ENCODE peak calls at places on chromosomes 7 and 10, in four cellular contexts. One of them, this sample, is unnamed.

GRCh38 chr7:117673367-117673766 is 193.5 kb downstream of the CFTR start:
- DNase-seq in HepG2: no peak
- DNase-seq in K562: no peak
- DNase-seq in WTC11: peak
- DNase-seq in this sample: no peak

GRCh38 chr7:1349351-1349761 is 109.9 kb downstream of the MICALL2 start:
- DNase-seq in WTC11: no peak
- DNase-seq in HepG2: no peak
- DNase-seq in K562: no peak
- DNase-seq in this sample: no peak

GRCh38 chr10:44854693-44855350 is 56.3 kb upstream of the TMEM72 start:
- DNase-seq in K562: no peak
- DNase-seq in HepG2: no peak
- DNase-seq in WTC11: no peak
- DNase-seq in this sample: no peak

GRCh38 chr10:77350134-77350533 is 287.5 kb downstream of the KCNMA1 start:
- DNase-seq in K562: no peak
- DNase-seq in HepG2: no peak
- DNase-seq in WTC11: no peak
- DNase-seq in this sample: no peak

GRCh38 chr10:4183761-4184261 is 398.8 kb upstream of the KLF6 start:
- DNase-seq in K562: no peak
- DNase-seq in HepG2: no peak
- DNase-seq in WTC11: no peak
- DNase-seq in this sample: no peak

GRCh38 chr10:53256623-53257022 is 484.0 kb upstream of the MBL2 start:
- DNase-seq in WTC11: no peak
- DNase-seq in HepG2: peak
- DNase-seq in K562: no peak
- DNase-seq in this sample: no peak

GRCh38 chr7:19776981-19777380 is 3.6 kb upstream of the TMEM196 start:
- DNase-seq in WTC11: no peak
- DNase-seq in K562: no peak
- DNase-seq in HepG2: no peak
- DNase-seq in this sample: no peak

GRCh38 chr10:117165557-117166419 is 27.7 kb upstream of the VAX1 start:
- DNase-seq in K562: peak
- DNase-seq in HepG2: no peak
- DNase-seq in WTC11: peak
- DNase-seq in this sample: no peak

GRCh38 chr7:117780832-117781231 is 92.4 kb downstream of the CTTNBP2 start:
- DNase-seq in WTC11: no peak
- DNase-seq in K562: no peak
- DNase-seq in HepG2: no peak
- DNase-seq in this sample: peak

GRCh38 chr10:128046934-128047251 is 79.3 kb downstream of the MKI67 start:
- DNase-seq in WTC11: no peak
- DNase-seq in HepG2: no peak
- DNase-seq in K562: no peak
- DNase-seq in this sample: no peak

GRCh38 chr7:28996836-28997235 is 38.7 kb upstream of the TRIL start:
- DNase-seq in K562: no peak
- DNase-seq in HepG2: no peak
- DNase-seq in WTC11: no peak
- DNase-seq in this sample: no peak

GRCh38 chr10:103843854-103844567 is 11.4 kb downstream of the SH3PXD2A start:
- DNase-seq in HepG2: no peak
- DNase-seq in K562: no peak
- DNase-seq in WTC11: no peak
- DNase-seq in this sample: no peak

GRCh38 chr10:121927361-121927840 is 430 bp downstream of the ATE1 start:
- DNase-seq in K562: peak
- DNase-seq in HepG2: peak
- DNase-seq in WTC11: peak
- DNase-seq in this sample: no peak

GRCh38 chr10:121179006-121179405 is 327.8 kb downstream of the WDR11 start:
- DNase-seq in HepG2: no peak
- DNase-seq in WTC11: no peak
- DNase-seq in K562: no peak
- DNase-seq in this sample: no peak

GRCh38 chr10:71347587-71348395 is 28.7 kb downstream of the SLC29A3 start:
- DNase-seq in K562: no peak
- DNase-seq in HepG2: peak
- DNase-seq in WTC11: no peak
- DNase-seq in this sample: no peak

GRCh38 chr10:5809541-5810154 is 3.6 kb downstream of the GDI2 start:
- DNase-seq in K562: no peak
- DNase-seq in WTC11: no peak
- DNase-seq in HepG2: peak
- DNase-seq in this sample: no peak

GRCh38 chr10:69716711-69717560 is 84.8 kb upstream of the COL13A1 start:
- DNase-seq in K562: peak
- DNase-seq in HepG2: peak
- DNase-seq in WTC11: peak
- DNase-seq in this sample: no peak

GRCh38 chr7:26147030-26147429 is 5.0 kb upstream of the NFE2L3 start:
- DNase-seq in WTC11: no peak
- DNase-seq in HepG2: no peak
- DNase-seq in K562: no peak
- DNase-seq in this sample: no peak

GRCh38 chr10:14584643-14585042 is 190.1 kb downstream of the FAM107B start:
- DNase-seq in WTC11: no peak
- DNase-seq in HepG2: no peak
- DNase-seq in K562: no peak
- DNase-seq in this sample: no peak

GRCh38 chr7:30382607-30383006 is 96.0 kb downstream of the NOD1 start:
- DNase-seq in HepG2: no peak
- DNase-seq in K562: no peak
- DNase-seq in WTC11: no peak
- DNase-seq in this sample: no peak

GRCh38 chr7:158740013-158740656 is 35.5 kb upstream of the NCAPG2 start:
- DNase-seq in K562: no peak
- DNase-seq in WTC11: no peak
- DNase-seq in HepG2: no peak
- DNase-seq in this sample: no peak

GRCh38 chr10:99525897-99526296 is 6.8 kb upstream of the NKX2-3 start:
- DNase-seq in HepG2: no peak
- DNase-seq in WTC11: no peak
- DNase-seq in K562: no peak
- DNase-seq in this sample: no peak

GRCh38 chr7:1787241-1787640 is 117.2 kb downstream of the ELFN1 start:
- DNase-seq in K562: no peak
- DNase-seq in WTC11: no peak
- DNase-seq in HepG2: no peak
- DNase-seq in this sample: no peak

GRCh38 chr10:1544929-1545328 is 192.4 kb downstream of the ADARB2 start:
- DNase-seq in HepG2: no peak
- DNase-seq in K562: no peak
- DNase-seq in WTC11: no peak
- DNase-seq in this sample: no peak
- TF ChIP-seq ETV6 in HepG2: no peak
- TF ChIP-seq ETV6 in K562: no peak
- TF ChIP-seq ETV6 in WTC11: no peak
- TF ChIP-seq ETV6 in this sample: no peak

GRCh38 chr7:57202274-57202673 is 70.0 kb upstream of the ZNF479 start:
- DNase-seq in K562: no peak
- DNase-seq in HepG2: no peak
- DNase-seq in WTC11: no peak
- DNase-seq in this sample: no peak

GRCh38 chr7:57201021-57201894 is 69.0 kb upstream of the ZNF479 start:
- DNase-seq in K562: no peak
- DNase-seq in HepG2: no peak
- DNase-seq in WTC11: no peak
- DNase-seq in this sample: no peak

GRCh38 chr7:57199252-57199651 is 67.0 kb upstream of the ZNF479 start:
- DNase-seq in K562: no peak
- DNase-seq in WTC11: no peak
- DNase-seq in HepG2: no peak
- DNase-seq in this sample: no peak

GRCh38 chr7:57201895-57202210 is 69.6 kb upstream of the ZNF479 start:
- DNase-seq in HepG2: no peak
- DNase-seq in K562: no peak
- DNase-seq in WTC11: no peak
- DNase-seq in this sample: no peak

DNA sequence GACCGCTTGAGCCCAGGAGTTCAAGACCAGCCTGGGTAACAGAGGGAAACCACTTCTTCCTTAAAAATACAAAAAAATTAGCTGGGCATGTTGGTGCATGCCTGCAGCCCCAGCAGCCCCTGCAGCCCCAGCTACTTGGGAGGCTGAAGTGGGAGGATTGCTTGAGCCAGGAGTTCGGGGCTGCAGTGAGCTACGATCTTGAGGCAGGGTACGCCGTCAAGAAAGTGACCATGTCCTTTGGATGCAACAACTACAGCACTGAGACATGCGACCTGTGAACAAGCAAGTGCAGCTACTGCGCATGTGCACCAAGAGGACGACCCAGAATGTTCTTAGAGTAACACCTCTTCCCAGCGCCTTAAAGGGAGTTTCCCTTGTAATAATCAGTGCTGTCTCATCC is 66.6 kb upstream of the ZNF479 start:
- DNase-seq in WTC11: no peak
- DNase-seq in HepG2: no peak
- DNase-seq in K562: no peak
- DNase-seq in this sample: no peak
- TF ChIP-seq ETV6 in WTC11: no peak
- TF ChIP-seq ETV6 in HepG2: no peak
- TF ChIP-seq ETV6 in K562: no peak
- TF ChIP-seq ETV6 in this sample: no peak

GRCh38 chr7:34093276-34093675 is 187.9 kb downstream of the BMPER start:
- DNase-seq in K562: no peak
- DNase-seq in HepG2: no peak
- DNase-seq in WTC11: no peak
- DNase-seq in this sample: no peak

GRCh38 chr7:34096777-34097176 is 191.4 kb downstream of the BMPER start:
- DNase-seq in K562: no peak
- DNase-seq in HepG2: no peak
- DNase-seq in WTC11: no peak
- DNase-seq in this sample: no peak

GRCh38 chr7:34091330-34091917 is 186.1 kb downstream of the BMPER start:
- DNase-seq in HepG2: peak
- DNase-seq in WTC11: peak
- DNase-seq in K562: peak
- DNase-seq in this sample: no peak

GRCh38 chr7:34100661-34101060 is 195.3 kb downstream of the BMPER start:
- DNase-seq in HepG2: no peak
- DNase-seq in WTC11: no peak
- DNase-seq in K562: no peak
- DNase-seq in this sample: no peak

GRCh38 chr7:34096135-34096775 is 190.9 kb downstream of the BMPER start:
- DNase-seq in WTC11: no peak
- DNase-seq in HepG2: no peak
- DNase-seq in K562: no peak
- DNase-seq in this sample: no peak
- TF ChIP-seq ETV6 in WTC11: no peak
- TF ChIP-seq ETV6 in HepG2: no peak
- TF ChIP-seq ETV6 in K562: no peak
- TF ChIP-seq ETV6 in this sample: no peak

DNA sequence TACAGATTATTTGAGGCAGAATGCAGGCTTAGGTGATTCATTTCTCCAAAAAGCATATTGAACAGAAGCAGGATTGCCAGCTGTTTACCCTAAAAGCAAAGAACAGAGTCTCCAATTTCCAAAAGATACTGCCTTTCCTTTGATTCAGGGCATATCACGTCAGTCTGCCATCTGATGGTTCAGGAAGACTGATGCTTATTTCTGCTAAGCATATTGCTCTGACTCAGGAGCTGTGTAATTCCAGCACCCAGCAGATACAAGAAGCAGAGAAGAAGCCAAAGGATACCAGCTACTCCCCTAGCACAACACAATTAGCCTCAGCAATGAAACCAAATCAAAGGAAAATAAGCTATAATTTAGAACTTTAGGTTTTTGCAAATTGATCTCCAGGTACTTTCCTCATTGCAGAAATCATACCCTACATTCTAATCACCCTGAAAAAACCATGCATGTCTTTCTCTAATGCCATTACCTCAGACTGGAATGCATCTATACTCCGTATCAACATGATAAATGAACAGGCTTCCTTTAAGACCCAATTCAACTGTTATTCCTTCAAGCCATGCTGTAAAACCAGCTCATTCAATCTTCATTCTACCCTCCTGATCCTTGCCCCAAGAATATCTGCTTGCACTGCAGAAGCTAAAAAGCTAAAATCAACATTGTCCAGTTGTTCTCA is 55.1 kb downstream of the ABI1 start:
- DNase-seq in HepG2: no peak
- DNase-seq in K562: no peak
- DNase-seq in WTC11: no peak
- DNase-seq in this sample: no peak
- TF ChIP-seq ETV6 in HepG2: no peak
- TF ChIP-seq ETV6 in K562: no peak
- TF ChIP-seq ETV6 in WTC11: no peak
- TF ChIP-seq ETV6 in this sample: no peak

DNA sequence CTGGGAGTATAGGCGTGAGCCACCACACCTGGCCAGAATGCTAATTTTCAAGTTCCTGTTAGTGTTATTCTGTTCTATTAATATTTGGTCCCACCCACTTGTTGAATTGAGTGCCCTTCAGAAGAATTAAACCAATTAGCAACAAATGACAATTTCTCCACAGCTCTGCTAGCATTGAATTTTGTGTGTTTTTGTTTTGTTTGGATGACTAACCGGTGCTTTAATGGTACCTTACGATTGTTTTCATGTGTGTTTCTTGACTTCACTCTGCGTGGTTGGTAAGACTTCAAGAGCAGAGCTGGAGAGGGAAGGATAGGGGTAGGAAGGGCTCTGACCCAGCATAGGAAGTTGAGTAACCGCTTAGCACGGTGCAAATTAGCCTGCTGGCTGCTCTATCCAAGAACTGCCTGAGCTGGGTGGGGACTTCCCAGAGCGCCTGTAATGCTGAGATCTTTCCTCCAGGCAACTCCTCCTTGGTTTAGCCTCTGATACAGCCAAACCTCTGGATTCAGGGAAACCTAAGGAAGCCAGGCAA is 4.6 kb downstream of the ARPC1B start:
- DNase-seq in HepG2: no peak
- DNase-seq in WTC11: no peak
- DNase-seq in K562: no peak
- DNase-seq in this sample: peak
- TF ChIP-seq ETV6 in HepG2: no peak
- TF ChIP-seq ETV6 in WTC11: no peak
- TF ChIP-seq ETV6 in K562: no peak
- TF ChIP-seq ETV6 in this sample: no peak

DNA sequence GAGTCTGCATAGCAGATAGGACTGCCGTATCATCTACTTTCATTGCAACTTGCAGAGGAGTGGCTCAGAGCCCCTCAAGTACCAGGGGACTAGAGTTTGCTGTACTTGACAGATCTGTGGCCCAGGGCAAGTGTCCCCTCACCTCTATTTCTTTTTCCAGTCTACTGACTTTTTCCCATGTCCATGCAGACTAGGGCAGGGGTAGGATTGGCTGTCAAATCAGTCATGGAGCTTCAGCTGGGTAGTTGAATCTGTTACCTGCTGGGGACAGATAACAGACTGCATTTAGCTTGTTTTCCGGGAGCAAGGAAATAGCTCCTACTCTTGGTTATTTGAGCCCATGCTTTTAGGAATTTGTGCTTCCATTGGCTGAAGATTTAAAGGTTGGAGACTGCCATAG is 121.0 kb upstream of the CDK13 start:
- DNase-seq in K562: no peak
- DNase-seq in WTC11: no peak
- DNase-seq in HepG2: no peak
- DNase-seq in this sample: no peak
- TF ChIP-seq ETV6 in K562: no peak
- TF ChIP-seq ETV6 in WTC11: no peak
- TF ChIP-seq ETV6 in HepG2: no peak
- TF ChIP-seq ETV6 in this sample: no peak

GRCh38 chr7:35617076-35617475 is 77.9 kb downstream of the HERPUD2 start:
- DNase-seq in HepG2: no peak
- DNase-seq in K562: no peak
- DNase-seq in WTC11: no peak
- DNase-seq in this sample: no peak
- TF ChIP-seq ETV6 in HepG2: no peak
- TF ChIP-seq ETV6 in K562: no peak
- TF ChIP-seq ETV6 in WTC11: no peak
- TF ChIP-seq ETV6 in this sample: no peak

This sample was measured in GM12878.